ENCODE peak calls at places on chromosomes 13 and 19, in six cellular contexts. H, B, E, R, L and S are unnamed samples.

GRCh38 chr19:33368074-33368864 is 5.2 kb upstream of the CEBPG start:
- DNase-seq in H (no peak), B (peak; percentile 54), E (no peak), R (no peak), L (no peak), S (no peak)

GRCh38 chr13:46778879-46779278 is 18.1 kb downstream of the ESD start:
- DNase-seq in H (no peak), B (peak; percentile 79), E (no peak), R (no peak), L (no peak), S (no peak)

GRCh38 chr19:32330149-32330548 is 15.3 kb upstream of the ZNF507 start:
- DNase-seq in H (no peak), B (no peak), E (no peak), R (no peak), L (no peak), S (no peak)

GRCh38 chr19:48403606-48404005 is 10.1 kb downstream of the GRIN2D start:
- DNase-seq in H (peak; percentile 43), B (peak; percentile 64), E (peak; percentile 51), R (no peak), L (no peak), S (no peak)

GRCh38 chr13:45411631-45412030 is 6.5 kb downstream of the SLC25A30 start:
- DNase-seq in H (no peak), B (no peak), E (no peak), R (no peak), L (no peak), S (no peak)

GRCh38 chr13:40787062-40787461 is 2.3 kb upstream of the SLC25A15 start:
- DNase-seq in H (no peak), B (peak; percentile 72), E (no peak), R (no peak), L (no peak), S (no peak)

GRCh38 chr19:41223431-41224234 is 4.6 kb downstream of the AXL start:
- DNase-seq in H (no peak), B (peak; percentile 96), E (peak; percentile 74), R (peak; percentile 89), L (no peak), S (no peak)

GRCh38 chr19:49637865-49638350 is 2.0 kb downstream of the RRAS start:
- DNase-seq in H (no peak), B (peak; percentile 75), E (peak; percentile 78), R (no peak), L (peak; percentile 86), S (peak; percentile 14)

GRCh38 chr13:52809310-52809769 is 39.1 kb downstream of the PCDH8 start:
- DNase-seq in H (peak; percentile 22), B (peak; percentile 40), E (peak; percentile 87), R (peak; percentile 68), L (peak; percentile 36), S (no peak)

GRCh38 chr13:95698047-95698749 is 21.3 kb downstream of the DNAJC3 start:
- DNase-seq in H (no peak), B (no peak), E (no peak), R (no peak), L (no peak), S (no peak)

GRCh38 chr13:48636550-48636949 is 17.2 kb upstream of the CYSLTR2 start:
- DNase-seq in H (no peak), B (peak; percentile 87), E (no peak), R (no peak), L (no peak), S (peak; percentile 9)

GRCh38 chr13:30091691-30092090 is 215.7 kb downstream of the KATNAL1 start:
- DNase-seq in H (no peak), B (no peak), E (peak; percentile 37), R (no peak), L (no peak), S (no peak)

GRCh38 chr13:30744056-30744684 is 8.8 kb downstream of the ALOX5AP start:
- DNase-seq in H (peak; percentile 87), B (peak; percentile 74), E (peak; percentile 76), R (no peak), L (no peak), S (no peak)

GRCh38 chr13:99093997-99094396 is 106.7 kb upstream of the UBAC2 start:
- DNase-seq in H (no peak), B (no peak), E (no peak), R (no peak), L (no peak), S (no peak)

GRCh38 chr13:75861786-75862185 is 225.7 kb downstream of the LMO7 start:
- DNase-seq in H (no peak), B (peak; percentile 44), E (no peak), R (no peak), L (no peak), S (no peak)

GRCh38 chr13:54875111-54875510 is 1846.5 kb downstream of the OLFM4 start:
- DNase-seq in H (no peak), B (no peak), E (no peak), R (no peak), L (no peak), S (no peak)

GRCh38 chr19:45798995-45799517 is 6.4 kb upstream of the DMWD start:
- DNase-seq in H (peak; percentile 53), B (peak; percentile 80), E (peak; percentile 73), R (no peak), L (peak; percentile 65), S (peak; percentile 54)

GRCh38 chr19:18029617-18030338 is 21.8 kb downstream of the ARRDC2 start:
- DNase-seq in H (no peak), B (no peak), E (peak; percentile 78), R (no peak), L (no peak), S (no peak)

GRCh38 chr13:113786262-113786841 is 27.3 kb downstream of the TMEM255B start:
- DNase-seq in H (peak; percentile 9), B (peak; percentile 53), E (no peak), R (no peak), L (no peak), S (no peak)

GRCh38 chr19:49887037-49887652 is 9.5 kb downstream of the IL4I1 start:
- DNase-seq in H (no peak), B (no peak), E (no peak), R (no peak), L (no peak), S (no peak)

GRCh38 chr13:85040176-85040660 is 759.0 kb downstream of the SLITRK6 start:
- DNase-seq in H (no peak), B (no peak), E (no peak), R (no peak), L (no peak), S (no peak)

GRCh38 chr13:73000027-73000674 is 58.7 kb upstream of the KLF5 start:
- DNase-seq in H (no peak), B (peak; percentile 73), E (no peak), R (peak; percentile 23), L (no peak), S (no peak)

GRCh38 chr19:55382013-55382412 is 2.1 kb downstream of the TMEM238 start:
- DNase-seq in H (no peak), B (no peak), E (no peak), R (no peak), L (no peak), S (no peak)
- H3K4me3 ChIP-seq in H (no peak overlapping the region), B (no peak overlapping the region), E (no peak overlapping the region), R (no peak overlapping the region), L (no peak overlapping the region), S (no peak overlapping the region)

DNA sequence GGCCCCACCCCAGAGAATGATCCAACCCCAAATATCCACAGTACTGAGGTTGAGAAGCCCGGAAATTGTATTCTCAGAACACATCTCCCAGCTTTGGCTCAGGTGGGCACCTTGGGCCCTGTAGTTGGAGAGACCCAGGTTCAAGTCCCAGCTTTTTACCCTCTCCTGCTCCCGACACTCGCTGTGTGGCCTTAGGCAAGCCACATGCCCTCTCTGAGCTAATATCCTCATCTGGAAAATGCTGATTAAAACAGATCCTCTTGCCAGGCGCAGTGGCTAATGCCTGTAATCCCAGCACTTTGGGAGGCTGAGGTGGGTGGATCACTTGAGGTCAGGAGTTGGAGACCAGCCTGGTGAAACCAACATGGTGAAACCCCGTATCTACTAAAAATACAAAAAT is 2.6 kb downstream of the PLIN4 start:
- DNase-seq in H (no peak), B (no peak), E (no peak), R (no peak), L (no peak), S (no peak)
- H3K4me3 ChIP-seq in H (no peak overlapping the region), B (no peak overlapping the region), E (no peak overlapping the region), R (no peak overlapping the region), L (no peak overlapping the region), S (no peak overlapping the region)

DNA sequence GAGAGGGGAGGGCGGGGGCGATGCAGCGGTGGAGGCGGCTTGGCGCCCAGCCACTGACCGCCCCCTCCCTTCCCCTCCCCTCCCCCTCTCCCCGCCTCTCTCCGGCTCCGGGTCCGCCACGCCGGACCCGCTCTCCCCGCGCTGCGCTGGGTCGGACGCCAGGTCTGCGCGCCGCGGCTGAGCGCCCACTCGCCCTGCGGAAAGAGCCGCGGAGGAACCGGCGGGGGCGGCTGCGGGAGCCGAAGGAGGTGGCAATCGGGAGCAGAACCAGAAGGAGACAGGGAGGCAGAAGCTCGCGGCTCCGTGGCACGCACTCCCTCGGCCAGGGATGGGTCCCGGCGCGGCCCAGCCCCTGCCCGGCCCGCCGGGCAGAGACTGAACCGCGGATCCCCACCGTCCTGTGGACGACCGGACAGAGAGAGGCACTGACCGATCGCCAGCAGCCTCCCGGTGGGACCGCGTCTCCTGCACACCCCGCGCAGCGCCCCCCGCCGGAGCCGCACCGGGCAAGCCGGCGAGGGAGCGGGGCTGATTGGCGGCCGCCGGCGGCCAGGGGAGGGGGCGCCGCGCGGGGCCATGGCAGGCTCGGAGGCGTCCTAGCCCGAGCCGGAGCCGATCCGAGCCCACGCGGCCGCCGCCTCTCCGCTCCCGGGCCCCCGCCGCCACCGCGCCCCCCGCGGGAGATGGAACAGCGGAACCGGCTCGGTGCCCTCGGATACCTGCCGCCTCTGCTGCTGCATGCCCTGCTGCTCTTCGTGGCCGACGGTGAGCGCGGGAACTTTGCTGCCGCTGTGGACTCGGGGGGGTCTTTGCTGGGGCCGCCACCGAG is at the start of gene VSTM2B:
- DNase-seq in H (no peak), B (no peak), E (no peak), R (no peak), L (no peak), S (no peak)
- H3K4me3 ChIP-seq in H (no peak within 1 kb of the TSS), B (no peak within 1 kb of the TSS), E (no peak within 1 kb of the TSS), R (no peak within 1 kb of the TSS), L (no peak within 1 kb of the TSS), S (no peak within 1 kb of the TSS)

GRCh38 chr19:39996811-39997594 is at the start of gene ZNF546:
- DNase-seq in H (peak; percentile 90), B (peak; percentile 91), E (peak; percentile 95), R (peak; percentile 45), L (peak; percentile 91), S (peak; percentile 36)

GRCh38 chr19:39993605-39994004 is 3.3 kb upstream of the ZNF546 start:
- DNase-seq in H (no peak), B (no peak), E (no peak), R (no peak), L (no peak), S (no peak)

GRCh38 chr19:39997595-39998216 is 846 bp downstream of the ZNF546 start:
- DNase-seq in H (no peak), B (peak; percentile 16), E (no peak), R (no peak), L (no peak), S (no peak)

GRCh38 chr19:39996218-39996810 is 546 bp upstream of the ZNF546 start:
- DNase-seq in H (no peak), B (peak; percentile 77), E (peak; percentile 52), R (no peak), L (no peak), S (no peak)

DNA sequence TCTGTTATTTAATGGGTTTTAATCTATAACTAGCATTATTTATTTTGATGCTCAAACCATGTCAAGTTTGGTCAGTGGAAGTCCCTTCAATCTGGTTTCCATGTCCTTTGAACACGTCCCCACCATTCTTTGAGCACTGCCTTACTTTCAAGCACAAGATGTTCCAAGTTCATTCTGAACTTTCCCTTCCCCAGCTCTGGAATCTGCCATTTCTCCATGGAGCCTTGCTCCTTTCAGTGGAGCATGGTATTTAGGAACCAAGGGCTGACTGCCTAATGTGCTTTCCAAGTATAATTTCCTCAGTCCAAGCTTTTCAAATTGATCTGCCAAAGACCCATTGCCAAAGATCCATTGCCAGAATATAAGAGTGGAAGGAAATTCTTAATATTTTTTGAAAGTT is 1.1 kb upstream of the ZNF546 start:
- DNase-seq in H (no peak), B (no peak), E (no peak), R (no peak), L (no peak), S (no peak)
- H3K4me3 ChIP-seq in H (peak overlapping the region; percentile 89), B (no peak overlapping the region), E (no peak overlapping the region), R (peak overlapping the region; percentile 96), L (no peak overlapping the region), S (peak overlapping the region; percentile 34)